ENCODE peak calls at places on chromosome 14, in five cellular contexts. J is DND-41, L is endodermal cell, X is fibroblast of mammary gland, H is IMR-90. Y is an unnamed sample.

GRCh38 chr14:76920572-76921175 is 94.5 kb downstream of the LRRC74A start:
- DNase-seq in J (peak), L (no peak), X (peak), H (no peak), Y (no peak)

GRCh38 chr14:85595981-85596380 is 66.0 kb downstream of the FLRT2 start:
- DNase-seq in J (no peak), L (no peak), X (no peak), H (no peak), Y (no peak)

GRCh38 chr14:34539407-34540180 is at the start of gene EAPP:
- DNase-seq in J (peak), L (peak), X (peak), H (peak), Y (peak)

GRCh38 chr14:104295681-104296387 is 157.4 kb downstream of the KIF26A start:
- DNase-seq in J (no peak), L (peak), X (no peak), H (no peak), Y (no peak)

GRCh38 chr14:36514278-36515104 is 5.5 kb downstream of the NKX2-1 start:
- DNase-seq in J (no peak), L (peak), X (no peak), H (no peak), Y (no peak)

GRCh38 chr14:35875296-35875695 is 49.2 kb downstream of the BRMS1L start:
- DNase-seq in J (no peak), L (no peak), X (peak), H (peak), Y (no peak)

GRCh38 chr14:28599605-28600004 is 167.0 kb upstream of the FOXG1 start:
- DNase-seq in J (no peak), L (no peak), X (no peak), H (no peak), Y (no peak)

GRCh38 chr14:45185110-45185814 is 49.5 kb downstream of the FANCM start:
- DNase-seq in J (no peak), L (no peak), X (peak), H (peak), Y (peak)

GRCh38 chr14:68243441-68244010 is 423.9 kb downstream of the RAD51B start:
- DNase-seq in J (no peak), L (no peak), X (no peak), H (no peak), Y (no peak)

GRCh38 chr14:29858299-29858698 is 69.3 kb downstream of the PRKD1 start:
- DNase-seq in J (no peak), L (no peak), X (no peak), H (no peak), Y (no peak)

GRCh38 chr14:68952544-68953535 is 26.3 kb downstream of the ACTN1 start:
- DNase-seq in J (no peak), L (no peak), X (peak), H (peak), Y (no peak)

GRCh38 chr14:43548368-43548767 is 958.7 kb downstream of the FSCB start:
- DNase-seq in J (no peak), L (no peak), X (no peak), H (no peak), Y (no peak)

GRCh38 chr14:30389134-30389900 is 169.6 kb upstream of the G2E3 start:
- DNase-seq in J (no peak), L (no peak), X (peak), H (no peak), Y (peak)

GRCh38 chr14:23953464-23954278 is at the start of gene DHRS4:
- DNase-seq in J (peak), L (peak), X (peak), H (peak), Y (peak)

GRCh38 chr14:34231626-34232025 is 230.4 kb downstream of the SPTSSA start:
- DNase-seq in J (no peak), L (no peak), X (no peak), H (no peak), Y (no peak)

GRCh38 chr14:31578266-31578665 is 17.1 kb downstream of the NUBPL start:
- DNase-seq in J (no peak), L (no peak), X (peak), H (no peak), Y (no peak)

GRCh38 chr14:67536087-67536486 is 3.0 kb downstream of the PLEKHH1 start:
- DNase-seq in J (no peak), L (peak), X (no peak), H (no peak), Y (no peak)

GRCh38 chr14:100747021-100747586 is 20.4 kb downstream of the DLK1 start:
- DNase-seq in J (no peak), L (peak), X (peak), H (peak), Y (peak)

GRCh38 chr14:71730471-71730870 is 201.8 kb upstream of the RGS6 start:
- DNase-seq in J (no peak), L (no peak), X (no peak), H (no peak), Y (peak)

GRCh38 chr14:91873476-91874265 is 6.3 kb upstream of the TC2N start:
- DNase-seq in J (peak), L (no peak), X (peak), H (peak), Y (peak)

GRCh38 chr14:32403688-32404087 is 74.6 kb downstream of the AKAP6 start:
- DNase-seq in J (no peak), L (no peak), X (peak), H (no peak), Y (no peak)

GRCh38 chr14:30525833-30526232 is 33.1 kb upstream of the G2E3 start:
- DNase-seq in J (no peak), L (no peak), X (peak), H (peak), Y (peak)

GRCh38 chr14:41022932-41023331 is 583.7 kb upstream of the LRFN5 start:
- DNase-seq in J (no peak), L (no peak), X (peak), H (peak), Y (peak)

GRCh38 chr14:104383931-104384775 is 195.4 kb upstream of the C14orf180 start:
- DNase-seq in J (no peak), L (no peak), X (no peak), H (no peak), Y (no peak)

DNA sequence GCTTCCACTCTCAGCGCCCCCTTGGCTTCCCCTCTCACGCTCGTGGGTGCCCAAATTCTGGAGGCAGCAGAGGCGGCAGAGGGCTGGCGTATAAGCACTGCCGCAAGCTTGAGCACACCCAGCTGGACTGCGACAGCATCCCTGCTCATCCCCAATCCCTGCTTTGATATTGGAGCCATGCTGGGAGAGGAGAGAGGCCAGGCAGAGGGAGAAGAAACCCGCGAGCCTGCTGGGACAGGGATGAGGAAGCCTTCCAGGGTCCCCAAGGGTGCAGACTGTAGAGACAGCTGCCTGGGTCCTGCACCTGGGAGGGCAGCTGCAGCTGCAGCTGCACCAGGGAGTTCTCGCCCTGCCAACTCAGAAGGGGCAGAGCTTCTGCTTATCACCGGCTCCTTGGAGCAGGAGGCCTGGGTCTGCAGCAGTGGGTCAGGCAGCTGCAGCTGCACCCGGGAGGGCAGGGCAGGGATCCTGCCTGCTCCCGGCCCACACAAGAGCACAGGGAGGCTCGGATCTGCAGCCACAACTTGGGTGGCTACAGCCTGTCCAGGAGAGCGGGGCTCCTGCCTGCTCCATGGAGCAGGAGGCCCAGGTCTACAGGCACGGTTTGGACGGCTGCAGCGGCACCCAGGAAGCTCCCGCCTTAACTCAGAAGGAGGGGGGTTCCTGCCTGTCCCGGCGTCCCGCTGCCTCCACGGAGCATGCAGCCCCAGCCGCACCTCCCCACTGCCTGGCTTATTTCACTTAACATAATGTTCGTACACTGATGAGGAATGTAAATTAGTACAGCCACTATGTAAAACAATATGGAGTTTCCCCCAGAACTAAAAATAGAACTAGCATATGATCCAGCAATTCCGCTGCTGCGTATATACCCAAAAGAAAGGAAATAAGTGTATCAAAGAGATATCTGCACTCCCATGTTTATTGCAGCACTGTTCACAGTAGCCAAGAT is 60.4 kb upstream of the SGPP1 start:
- DNase-seq in J (no peak), L (no peak), X (no peak), H (no peak), Y (no peak)
- H3K4me3 ChIP-seq in J (no peak), L (no peak), X (no peak), H (no peak), Y (no peak)

GRCh38 chr14:101774814-101775213 is 13.3 kb downstream of the PPP2R5C start:
- DNase-seq in J (peak), L (no peak), X (no peak), H (no peak), Y (no peak)

GRCh38 chr14:101773378-101773777 is 11.9 kb downstream of the PPP2R5C start:
- DNase-seq in J (no peak), L (no peak), X (no peak), H (no peak), Y (no peak)

GRCh38 chr14:101774006-101774755 is 12.7 kb downstream of the PPP2R5C start:
- DNase-seq in J (peak), L (no peak), X (no peak), H (no peak), Y (no peak)

GRCh38 chr14:101775756-101776292 is 14.3 kb downstream of the PPP2R5C start:
- DNase-seq in J (no peak), L (no peak), X (no peak), H (no peak), Y (no peak)

DNA sequence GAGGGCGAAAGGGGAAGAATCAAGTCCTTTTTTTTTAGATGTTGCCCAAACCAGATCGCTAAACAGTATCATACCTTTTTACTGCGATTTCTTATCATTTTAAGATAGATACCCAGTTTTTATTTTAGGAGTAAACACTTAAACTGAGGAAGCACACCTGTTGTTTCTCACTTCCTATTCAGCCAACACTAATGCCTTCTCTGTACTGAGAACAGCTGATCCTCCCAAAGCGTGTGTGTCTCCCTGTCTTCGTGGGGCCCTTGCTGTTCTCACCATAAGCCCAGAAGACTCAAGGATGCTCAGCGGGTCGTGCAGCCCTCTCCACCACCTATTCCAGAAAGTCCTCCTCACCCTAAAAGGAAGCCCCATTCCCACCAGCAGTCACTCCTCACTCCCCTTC is 14.8 kb downstream of the PPP2R5C start:
- DNase-seq in J (peak), L (no peak), X (no peak), H (no peak), Y (no peak)
- H3K4me3 ChIP-seq in J (no peak), L (no peak), X (no peak), H (no peak), Y (no peak)

GRCh38 chr14:81170829-81171195 is 49.9 kb downstream of the GTF2A1 start:
- DNase-seq in J (no peak), L (no peak), X (no peak), H (no peak), Y (no peak)
- H3K4me3 ChIP-seq in J (no peak), L (peak), X (no peak), H (no peak), Y (no peak)

DNA sequence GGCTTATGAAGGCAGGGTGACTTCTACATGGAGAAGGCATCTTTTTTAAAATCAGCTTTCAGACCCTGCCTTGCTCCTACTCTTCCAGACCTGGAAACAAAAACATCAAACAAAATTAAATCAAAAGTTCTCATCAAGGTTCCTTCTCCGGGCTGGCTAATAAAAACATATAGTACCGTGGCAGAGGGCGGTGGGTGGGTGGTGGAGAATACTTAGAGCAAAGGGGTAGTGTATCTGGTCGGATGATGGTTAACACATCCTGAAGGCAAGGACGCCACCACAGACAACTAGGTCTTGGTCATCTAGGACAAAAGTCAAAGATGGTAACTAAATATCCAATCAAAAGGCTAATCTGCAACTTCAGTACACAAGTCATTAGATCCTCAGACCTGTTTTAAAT is 1.8 kb downstream of the DAD1 start:
- DNase-seq in J (no peak), L (no peak), X (no peak), H (no peak), Y (no peak)
- H3K4me3 ChIP-seq in J (no peak), L (peak), X (no peak), H (no peak), Y (no peak)

DNA sequence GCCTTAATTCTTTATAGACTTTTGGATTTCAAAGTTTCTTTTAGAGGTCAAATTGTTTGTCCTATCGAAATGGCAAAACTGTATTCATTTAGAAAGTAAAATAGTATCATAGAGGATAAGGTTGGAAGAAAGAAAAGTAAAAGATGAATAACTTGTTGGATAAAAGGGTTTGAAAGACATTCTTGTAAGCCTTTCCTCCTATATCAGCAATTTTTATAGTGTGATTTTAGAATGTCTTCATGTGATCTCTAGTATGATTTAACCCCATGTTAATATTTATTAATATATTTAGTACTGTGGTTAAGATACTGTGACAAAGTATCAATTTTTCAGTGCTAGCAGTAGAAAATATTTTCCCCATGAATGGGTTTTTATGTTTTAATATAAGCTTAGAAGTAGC is 4.5 kb downstream of the ARF6 start:
- DNase-seq in J (no peak), L (no peak), X (no peak), H (no peak), Y (no peak)
- H3K4me3 ChIP-seq in J (no peak), L (peak), X (no peak), H (no peak), Y (peak)

DNA sequence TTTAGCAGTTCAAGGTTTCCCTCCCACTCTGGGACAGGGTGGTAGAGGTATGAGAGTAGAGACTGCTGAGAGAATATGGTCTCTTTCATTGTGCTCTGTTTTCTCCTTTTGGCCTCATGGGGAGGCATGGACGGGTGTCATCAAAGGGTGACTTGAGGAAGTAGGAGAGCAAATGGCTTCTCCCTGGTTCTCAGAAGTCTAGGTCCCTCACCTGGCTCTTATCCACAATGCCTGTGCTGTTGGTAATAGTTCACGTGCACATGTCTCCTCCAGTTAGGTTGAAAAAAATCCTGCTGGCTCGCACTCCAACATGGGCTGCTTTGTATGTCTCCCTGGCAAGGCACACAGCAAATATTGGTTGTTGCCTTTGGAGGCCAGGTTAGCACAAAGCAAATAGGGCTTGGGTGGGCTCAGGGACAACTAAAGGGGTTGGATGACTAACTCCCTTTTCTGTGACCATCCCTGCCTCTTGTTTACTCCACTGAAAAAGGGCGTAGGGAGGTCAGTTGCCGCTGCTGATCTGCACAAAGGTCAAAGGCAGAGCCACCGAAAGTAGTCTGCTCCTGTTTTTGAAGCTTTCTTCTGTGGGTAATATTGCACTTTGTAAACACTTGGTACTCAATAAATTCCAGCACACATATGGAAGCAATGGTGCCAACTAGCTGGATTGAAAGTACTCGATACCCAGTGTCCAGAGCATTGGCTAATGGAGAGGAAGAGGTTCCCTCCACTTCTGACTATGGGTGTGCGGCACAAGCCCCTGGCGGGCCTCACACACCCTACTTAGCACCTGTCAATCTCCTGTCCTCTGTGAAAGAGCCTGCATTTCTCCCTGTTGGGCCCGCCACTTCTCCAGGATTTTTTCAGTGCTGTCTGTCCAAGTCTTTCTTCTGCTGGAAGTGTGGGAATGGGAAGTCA is 121.8 kb downstream of the SLC38A6 start:
- DNase-seq in J (no peak), L (peak), X (no peak), H (no peak), Y (no peak)
- H3K4me3 ChIP-seq in J (no peak), L (no peak), X (no peak), H (no peak), Y (no peak)